ENCODE peak calls at places on chromosome 2, in nine cellular contexts. X is PC-9, G is hepatocyte, V is thyroid gland, T is tibial artery, K is AG04450, Y is GM12865, L is fibroblast of mammary gland, P is Calu3. M is an unnamed sample.

GRCh38 chr2:100551303-100551702 is 11.5 kb upstream of the PDCL3 start:
- DNase-seq in P (no peak), T (no peak), X (no peak), L (no peak), K (no peak), Y (no peak), G (no peak), V (no peak), M (no peak)

GRCh38 chr2:159939946-159940345 is 122.5 kb downstream of the PLA2R1 start:
- DNase-seq in X (no peak), K (no peak), G (peak; percentile 18), P (peak; percentile 18), V (no peak), Y (peak; percentile 60), T (no peak), L (peak; percentile 28), M (no peak)

GRCh38 chr2:134858245-134858644 is 19.8 kb downstream of the ACMSD start:
- DNase-seq in V (no peak), G (no peak), K (no peak), L (no peak), Y (no peak), T (no peak), P (no peak), X (no peak), M (no peak)

GRCh38 chr2:188023035-188023434 is 268.6 kb upstream of the GULP1 start:
- DNase-seq in K (no peak), X (no peak), T (no peak), G (no peak), V (no peak), L (no peak), P (no peak), Y (no peak), M (no peak)

GRCh38 chr2:55233658-55233940 is 1.1 kb downstream of the RPS27A start:
- DNase-seq in L (no peak), P (no peak), K (no peak), X (no peak), Y (no peak), T (no peak), G (no peak), V (no peak), M (no peak)

GRCh38 chr2:119432882-119433522 is 1.3 kb downstream of the TMEM37 start:
- DNase-seq in K (no peak), G (no peak), P (no peak), X (no peak), V (no peak), T (no peak), Y (no peak), L (no peak), M (no peak)

GRCh38 chr2:47664817-47665216 is 118.1 kb upstream of the MSH6 start:
- DNase-seq in X (no peak), Y (peak; percentile 35), V (peak; percentile 34), L (peak; percentile 5), G (no peak), K (no peak), P (peak; percentile 12), T (no peak), M (no peak)

GRCh38 chr2:195899226-195899625 is 169.4 kb downstream of the DNAH7 start:
- DNase-seq in X (no peak), L (peak; percentile 20), T (no peak), G (no peak), V (no peak), K (no peak), Y (no peak), P (no peak), M (no peak)

GRCh38 chr2:164757934-164758695 is 83.5 kb downstream of the COBLL1 start:
- DNase-seq in T (peak; percentile 37), Y (no peak), G (no peak), L (peak; percentile 66), K (no peak), P (no peak), X (no peak), V (no peak), M (no peak)

GRCh38 chr2:201886504-201886903 is 80.2 kb downstream of the CDK15 start:
- DNase-seq in L (peak; percentile 75), K (no peak), G (no peak), V (no peak), X (peak; percentile 77), Y (no peak), T (no peak), P (peak; percentile 41), M (no peak)

GRCh38 chr2:49616800-49617199 is 462.5 kb upstream of the FSHR start:
- DNase-seq in T (no peak), P (peak; percentile 4), Y (peak; percentile 49), L (peak; percentile 13), X (no peak), G (peak; percentile 40), V (no peak), K (no peak), M (no peak)

GRCh38 chr2:216317831-216318230 is 54.5 kb downstream of the MARCHF4 start:
- DNase-seq in K (no peak), T (no peak), L (no peak), Y (no peak), P (no peak), G (no peak), X (no peak), V (no peak), M (no peak)

GRCh38 chr2:231722721-231723307 is 14.5 kb downstream of the PTMA start:
- DNase-seq in K (no peak), T (no peak), Y (no peak), L (no peak), X (no peak), G (no peak), P (no peak), V (no peak), M (no peak)

GRCh38 chr2:14641116-14641515 is 8.6 kb downstream of the LRATD1 start:
- DNase-seq in Y (no peak), X (no peak), V (no peak), T (no peak), L (no peak), P (no peak), G (no peak), K (no peak), M (no peak)

GRCh38 chr2:111662039-111662740 is 221.8 kb downstream of the ANAPC1 start:
- DNase-seq in G (no peak), Y (no peak), L (peak; percentile 77), V (no peak), P (no peak), T (no peak), X (peak; percentile 41), K (no peak), M (peak; percentile 46)

GRCh38 chr2:9707008-9707407 is 76.2 kb upstream of the YWHAQ start:
- DNase-seq in T (no peak), V (no peak), Y (no peak), K (no peak), P (no peak), L (no peak), X (no peak), G (peak; percentile 43), M (no peak)

GRCh38 chr2:219496781-219497494 is 1.8 kb upstream of the GMPPA start:
- DNase-seq in V (peak; percentile 66), G (no peak), L (no peak), P (no peak), T (peak; percentile 40), Y (no peak), X (no peak), K (no peak), M (no peak)

GRCh38 chr2:202610367-202610766 is 24.4 kb upstream of the FAM117B start:
- DNase-seq in V (no peak), P (no peak), L (no peak), Y (no peak), G (no peak), K (no peak), X (no peak), T (no peak), M (no peak)

DNA sequence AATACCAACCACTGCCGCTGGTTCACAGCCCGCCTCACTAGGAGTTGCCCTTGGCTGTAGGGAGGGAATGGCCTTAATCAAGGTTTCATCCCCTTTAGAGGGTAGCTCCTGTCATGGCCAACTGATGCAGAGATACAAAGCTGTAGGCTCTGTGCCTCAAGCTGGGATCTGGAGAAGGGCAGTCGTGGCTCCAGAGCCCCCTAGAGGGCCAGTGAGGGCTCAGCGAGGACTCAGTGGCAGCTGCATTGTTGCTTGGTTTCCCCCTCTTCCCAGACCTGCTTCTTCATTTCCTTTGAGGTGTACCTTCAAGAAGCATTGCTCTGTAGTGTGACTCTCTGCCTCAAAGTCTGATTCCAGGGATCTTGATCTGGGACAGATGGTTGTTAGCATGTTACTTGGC is 302.1 kb downstream of the LPIN1 start:
- DNase-seq in Y (peak; percentile 57), L (no peak), X (no peak), T (no peak), P (peak; percentile 3), G (no peak), V (no peak), K (no peak), M (no peak)
- TF ChIP-seq CTCF in Y (peak; percentile 42), L (peak; percentile 22), X (no peak), T (no peak), P (no peak), G (no peak), V (no peak), K (no peak), M (peak; percentile 19)

GRCh38 chr2:7809640-7810039 is 872.2 kb upstream of the ID2 start:
- DNase-seq in X (no peak), V (no peak), L (no peak), T (no peak), P (no peak), K (no peak), G (no peak), Y (no peak), M (no peak)
- TF ChIP-seq CTCF in X (no peak), V (no peak), L (no peak), T (no peak), P (no peak), K (no peak), G (no peak), Y (no peak), M (no peak)

GRCh38 chr2:43142921-43143438 is 83.4 kb downstream of the ZFP36L2 start:
- DNase-seq in T (no peak), L (peak; percentile 38), P (peak; percentile 38), G (peak; percentile 6), V (no peak), K (no peak), X (peak; percentile 37), Y (peak; percentile 53), M (no peak)
- TF ChIP-seq CTCF in T (no peak), L (no peak), P (no peak), G (no peak), V (no peak), K (no peak), X (peak; percentile 48), Y (no peak), M (no peak)

GRCh38 chr2:129812654-129813053 is 166.8 kb upstream of the RAB6C start:
- DNase-seq in X (no peak), T (no peak), V (no peak), G (no peak), K (no peak), P (no peak), L (no peak), Y (no peak), M (no peak)

GRCh38 chr2:129813404-129813803 is 166.1 kb upstream of the RAB6C start:
- DNase-seq in P (no peak), T (no peak), V (no peak), Y (no peak), L (peak; percentile 2), G (no peak), X (no peak), K (no peak), M (no peak)

GRCh38 chr2:129812071-129812470 is 167.4 kb upstream of the RAB6C start:
- DNase-seq in P (peak; percentile 9), L (no peak), V (no peak), K (no peak), G (peak; percentile 77), Y (peak; percentile 20), T (peak; percentile 79), X (no peak), M (no peak)

GRCh38 chr2:129806985-129807384 is 172.5 kb upstream of the RAB6C start:
- DNase-seq in P (no peak), V (no peak), X (no peak), L (no peak), Y (no peak), G (no peak), K (no peak), T (no peak), M (no peak)

GRCh38 chr2:129810521-129810920 is 168.9 kb upstream of the RAB6C start:
- DNase-seq in K (no peak), P (no peak), X (no peak), Y (no peak), V (no peak), G (no peak), T (no peak), L (no peak), M (no peak)
- TF ChIP-seq CTCF in K (no peak), P (no peak), X (no peak), Y (no peak), V (no peak), G (no peak), T (no peak), L (no peak), M (no peak)

M was measured in osteocyte.